ENCODE peak calls at places on chromosomes 7 and 10, in seven cellular contexts. One of them, this sample, is unnamed.

GRCh38 chr7:146956323-146956722 is 839.7 kb downstream of the CNTNAP2 start:
- DNase-seq in HepG2: no peak
- DNase-seq in IMR-90: no peak
- DNase-seq in A549: no peak
- DNase-seq in SK-N-SH: no peak
- DNase-seq in K562: no peak
- DNase-seq in H1: no peak
- DNase-seq in this sample: no peak

GRCh38 chr7:110797656-110798055 is 293.3 kb upstream of the LRRN3 start:
- DNase-seq in SK-N-SH: no peak
- DNase-seq in IMR-90: no peak
- DNase-seq in K562: no peak
- DNase-seq in HepG2: no peak
- DNase-seq in A549: no peak
- DNase-seq in H1: no peak
- DNase-seq in this sample: no peak

GRCh38 chr10:126270116-126270515 is 118.2 kb downstream of the ADAM12 start:
- DNase-seq in SK-N-SH: no peak
- DNase-seq in K562: no peak
- DNase-seq in H1: no peak
- DNase-seq in HepG2: no peak
- DNase-seq in A549: no peak
- DNase-seq in IMR-90: peak; percentile 84
- DNase-seq in this sample: no peak

GRCh38 chr7:29598607-29599006 is 35.0 kb downstream of the PRR15 start:
- DNase-seq in IMR-90: no peak
- DNase-seq in K562: no peak
- DNase-seq in H1: no peak
- DNase-seq in HepG2: no peak
- DNase-seq in A549: no peak
- DNase-seq in SK-N-SH: no peak
- DNase-seq in this sample: no peak

GRCh38 chr10:93993782-93994668 is at the start of gene PLCE1:
- DNase-seq in H1: peak; percentile 62
- DNase-seq in K562: peak; percentile 64
- DNase-seq in A549: peak; percentile 71
- DNase-seq in IMR-90: peak; percentile 19
- DNase-seq in HepG2: no peak
- DNase-seq in SK-N-SH: peak; percentile 88
- DNase-seq in this sample: no peak

GRCh38 chr10:48251152-48251524 is 23.4 kb downstream of the FRMPD2 start:
- DNase-seq in K562: no peak
- DNase-seq in A549: no peak
- DNase-seq in IMR-90: no peak
- DNase-seq in H1: peak; percentile 37
- DNase-seq in HepG2: peak; percentile 4
- DNase-seq in SK-N-SH: no peak
- DNase-seq in this sample: no peak

GRCh38 chr10:17802966-17803365 is 6.2 kb upstream of the MRC1 start:
- DNase-seq in SK-N-SH: no peak
- DNase-seq in K562: no peak
- DNase-seq in HepG2: no peak
- DNase-seq in A549: no peak
- DNase-seq in H1: no peak
- DNase-seq in IMR-90: peak; percentile 8
- DNase-seq in this sample: no peak

GRCh38 chr7:156334636-156335035 is 305.9 kb upstream of the RNF32 start:
- DNase-seq in H1: no peak
- DNase-seq in K562: no peak
- DNase-seq in IMR-90: no peak
- DNase-seq in A549: no peak
- DNase-seq in SK-N-SH: no peak
- DNase-seq in HepG2: no peak
- DNase-seq in this sample: no peak

GRCh38 chr10:119378737-119379067 is 163.8 kb downstream of the RGS10 start:
- DNase-seq in HepG2: no peak
- DNase-seq in A549: no peak
- DNase-seq in SK-N-SH: no peak
- DNase-seq in K562: peak; percentile 67
- DNase-seq in H1: no peak
- DNase-seq in IMR-90: no peak
- DNase-seq in this sample: no peak

GRCh38 chr10:25522946-25523608 is 348.3 kb downstream of the GPR158 start:
- DNase-seq in HepG2: no peak
- DNase-seq in H1: peak; percentile 85
- DNase-seq in A549: no peak
- DNase-seq in SK-N-SH: peak; percentile 30
- DNase-seq in K562: peak; percentile 19
- DNase-seq in IMR-90: no peak
- DNase-seq in this sample: no peak

GRCh38 chr7:101487753-101488152 is 125.1 kb downstream of the COL26A1 start:
- DNase-seq in IMR-90: no peak
- DNase-seq in A549: no peak
- DNase-seq in HepG2: no peak
- DNase-seq in K562: no peak
- DNase-seq in H1: no peak
- DNase-seq in SK-N-SH: no peak
- DNase-seq in this sample: no peak

GRCh38 chr7:68216046-68216445 is 1219.4 kb downstream of the TYW1 start:
- DNase-seq in HepG2: no peak
- DNase-seq in K562: no peak
- DNase-seq in A549: no peak
- DNase-seq in H1: no peak
- DNase-seq in SK-N-SH: no peak
- DNase-seq in IMR-90: no peak
- DNase-seq in this sample: no peak

GRCh38 chr7:130127404-130128395 is 57.4 kb downstream of the KLHDC10 start:
- DNase-seq in IMR-90: peak; percentile 44
- DNase-seq in HepG2: no peak
- DNase-seq in H1: no peak
- DNase-seq in A549: no peak
- DNase-seq in SK-N-SH: no peak
- DNase-seq in K562: no peak
- DNase-seq in this sample: no peak

GRCh38 chr10:73925539-73925938 is 14.6 kb downstream of the PLAU start:
- DNase-seq in H1: no peak
- DNase-seq in HepG2: no peak
- DNase-seq in A549: no peak
- DNase-seq in IMR-90: no peak
- DNase-seq in K562: no peak
- DNase-seq in SK-N-SH: no peak
- DNase-seq in this sample: no peak

GRCh38 chr7:54796853-54797252 is 37.8 kb upstream of the SEC61G start:
- DNase-seq in IMR-90: no peak
- DNase-seq in HepG2: no peak
- DNase-seq in SK-N-SH: no peak
- DNase-seq in A549: no peak
- DNase-seq in H1: no peak
- DNase-seq in K562: no peak
- DNase-seq in this sample: no peak

GRCh38 chr10:125023269-125023668 is 81.3 kb downstream of the ZRANB1 start:
- DNase-seq in H1: no peak
- DNase-seq in A549: no peak
- DNase-seq in SK-N-SH: peak; percentile 90
- DNase-seq in IMR-90: no peak
- DNase-seq in K562: no peak
- DNase-seq in HepG2: peak; percentile 10
- DNase-seq in this sample: no peak

GRCh38 chr7:90858546-90858945 is 262.4 kb downstream of the CDK14 start:
- DNase-seq in HepG2: no peak
- DNase-seq in K562: no peak
- DNase-seq in A549: no peak
- DNase-seq in SK-N-SH: no peak
- DNase-seq in H1: no peak
- DNase-seq in IMR-90: no peak
- DNase-seq in this sample: peak; percentile 27

GRCh38 chr7:158265743-158266080 is 321.9 kb downstream of the PTPRN2 start:
- DNase-seq in H1: no peak
- DNase-seq in A549: no peak
- DNase-seq in SK-N-SH: no peak
- DNase-seq in IMR-90: no peak
- DNase-seq in K562: no peak
- DNase-seq in HepG2: no peak
- DNase-seq in this sample: no peak

GRCh38 chr7:360454-361100 is 70.6 kb downstream of the FOXL3 start:
- DNase-seq in K562: no peak
- DNase-seq in IMR-90: no peak
- DNase-seq in SK-N-SH: no peak
- DNase-seq in A549: no peak
- DNase-seq in HepG2: no peak
- DNase-seq in H1: no peak
- DNase-seq in this sample: no peak

GRCh38 chr7:92835140-92835850 is 1.1 kb downstream of the CDK6 start:
- DNase-seq in IMR-90: peak; percentile 74
- DNase-seq in A549: peak; percentile 48
- DNase-seq in HepG2: peak; percentile 87
- DNase-seq in K562: peak; percentile 68
- DNase-seq in SK-N-SH: peak; percentile 66
- DNase-seq in H1: no peak
- DNase-seq in this sample: no peak

GRCh38 chr10:62585211-62585758 is 211.1 kb downstream of the ZNF365 start:
- DNase-seq in SK-N-SH: no peak
- DNase-seq in H1: no peak
- DNase-seq in HepG2: no peak
- DNase-seq in A549: no peak
- DNase-seq in IMR-90: peak; percentile 3
- DNase-seq in K562: no peak
- DNase-seq in this sample: no peak

GRCh38 chr10:122213766-122214165 is 57.3 kb upstream of the BTBD16 start:
- DNase-seq in SK-N-SH: peak; percentile 78
- DNase-seq in H1: no peak
- DNase-seq in A549: no peak
- DNase-seq in K562: no peak
- DNase-seq in HepG2: no peak
- DNase-seq in IMR-90: no peak
- DNase-seq in this sample: no peak

GRCh38 chr10:88198023-88198422 is 334.6 kb downstream of the PTEN start:
- DNase-seq in IMR-90: no peak
- DNase-seq in H1: no peak
- DNase-seq in HepG2: no peak
- DNase-seq in A549: no peak
- DNase-seq in SK-N-SH: no peak
- DNase-seq in K562: no peak
- DNase-seq in this sample: no peak

GRCh38 chr10:132849546-132850031 is 63.6 kb upstream of the NKX6-2 start:
- DNase-seq in H1: no peak
- DNase-seq in SK-N-SH: no peak
- DNase-seq in IMR-90: no peak
- DNase-seq in A549: no peak
- DNase-seq in HepG2: no peak
- DNase-seq in K562: no peak
- DNase-seq in this sample: no peak

GRCh38 chr10:132847416-132847777 is 61.5 kb upstream of the NKX6-2 start:
- DNase-seq in A549: no peak
- DNase-seq in HepG2: no peak
- DNase-seq in SK-N-SH: peak; percentile 21
- DNase-seq in H1: no peak
- DNase-seq in K562: no peak
- DNase-seq in IMR-90: no peak
- DNase-seq in this sample: no peak

GRCh38 chr10:132847856-132848255 is 61.9 kb upstream of the NKX6-2 start:
- DNase-seq in A549: no peak
- DNase-seq in IMR-90: no peak
- DNase-seq in HepG2: no peak
- DNase-seq in SK-N-SH: peak; percentile 28
- DNase-seq in K562: no peak
- DNase-seq in H1: no peak
- DNase-seq in this sample: no peak

GRCh38 chr10:132848951-132849545 is 63.1 kb upstream of the NKX6-2 start:
- DNase-seq in HepG2: no peak
- DNase-seq in H1: no peak
- DNase-seq in IMR-90: no peak
- DNase-seq in SK-N-SH: no peak
- DNase-seq in A549: no peak
- DNase-seq in K562: no peak
- DNase-seq in this sample: no peak

DNA sequence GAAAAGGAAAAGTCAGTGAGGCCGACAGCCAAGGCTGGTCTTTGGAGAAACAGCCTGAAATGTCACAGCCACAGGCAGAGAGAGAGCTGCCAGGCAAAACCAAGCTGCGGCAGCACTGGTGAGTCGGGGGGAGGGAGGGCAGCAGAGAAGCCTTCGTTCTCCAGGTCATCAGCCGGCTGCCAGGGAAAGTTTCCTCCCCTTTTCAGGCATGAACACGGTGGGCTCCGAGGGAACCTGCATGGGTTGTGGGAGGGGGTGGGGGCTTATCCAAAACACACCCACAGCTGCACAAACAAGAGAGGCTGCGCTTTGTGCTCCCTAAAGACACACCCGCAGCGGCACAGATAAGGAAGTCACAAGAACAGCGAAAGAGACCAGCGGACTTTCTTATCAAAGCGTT is 62.4 kb upstream of the NKX6-2 start:
- DNase-seq in A549: no peak
- DNase-seq in SK-N-SH: peak; percentile 54
- DNase-seq in H1: no peak
- DNase-seq in K562: no peak
- DNase-seq in IMR-90: no peak
- DNase-seq in HepG2: no peak
- DNase-seq in this sample: no peak
- TF ChIP-seq RFX5 in A549: no peak
- TF ChIP-seq RFX5 in SK-N-SH: no peak
- TF ChIP-seq RFX5 in H1: no peak
- TF ChIP-seq RFX5 in K562: no peak
- TF ChIP-seq RFX5 in IMR-90: no peak
- TF ChIP-seq RFX5 in HepG2: no peak
- TF ChIP-seq RFX5 in this sample: no peak

GRCh38 chr7:106914018-106914607 is 49.0 kb downstream of the PIK3CG start:
- DNase-seq in IMR-90: no peak
- DNase-seq in A549: no peak
- DNase-seq in K562: no peak
- DNase-seq in HepG2: no peak
- DNase-seq in H1: no peak
- DNase-seq in SK-N-SH: no peak
- DNase-seq in this sample: no peak
- TF ChIP-seq RFX5 in IMR-90: no peak
- TF ChIP-seq RFX5 in A549: no peak
- TF ChIP-seq RFX5 in K562: no peak
- TF ChIP-seq RFX5 in HepG2: no peak
- TF ChIP-seq RFX5 in H1: no peak
- TF ChIP-seq RFX5 in SK-N-SH: no peak
- TF ChIP-seq RFX5 in this sample: no peak

GRCh38 chr7:80288175-80289122 is 153.8 kb downstream of the GNAI1 start:
- DNase-seq in A549: no peak
- DNase-seq in HepG2: peak; percentile 15
- DNase-seq in H1: no peak
- DNase-seq in SK-N-SH: no peak
- DNase-seq in IMR-90: peak; percentile 84
- DNase-seq in K562: no peak
- DNase-seq in this sample: no peak

GRCh38 chr7:80298201-80298600 is 163.6 kb downstream of the GNAI1 start:
- DNase-seq in IMR-90: peak; percentile 26
- DNase-seq in HepG2: no peak
- DNase-seq in K562: no peak
- DNase-seq in A549: no peak
- DNase-seq in SK-N-SH: no peak
- DNase-seq in H1: no peak
- DNase-seq in this sample: no peak

GRCh38 chr7:80294321-80294720 is 159.7 kb downstream of the GNAI1 start:
- DNase-seq in A549: no peak
- DNase-seq in K562: no peak
- DNase-seq in H1: no peak
- DNase-seq in SK-N-SH: no peak
- DNase-seq in HepG2: no peak
- DNase-seq in IMR-90: peak; percentile 74
- DNase-seq in this sample: no peak
- TF ChIP-seq RFX5 in A549: no peak
- TF ChIP-seq RFX5 in K562: no peak
- TF ChIP-seq RFX5 in H1: no peak
- TF ChIP-seq RFX5 in SK-N-SH: no peak
- TF ChIP-seq RFX5 in HepG2: no peak
- TF ChIP-seq RFX5 in IMR-90: no peak
- TF ChIP-seq RFX5 in this sample: no peak

GRCh38 chr7:42198296-42198695 is 38.7 kb downstream of the GLI3 start:
- DNase-seq in IMR-90: no peak
- DNase-seq in SK-N-SH: no peak
- DNase-seq in A549: no peak
- DNase-seq in K562: no peak
- DNase-seq in H1: no peak
- DNase-seq in HepG2: no peak
- DNase-seq in this sample: no peak
- TF ChIP-seq RFX5 in IMR-90: no peak
- TF ChIP-seq RFX5 in SK-N-SH: no peak
- TF ChIP-seq RFX5 in A549: no peak
- TF ChIP-seq RFX5 in K562: no peak
- TF ChIP-seq RFX5 in H1: no peak
- TF ChIP-seq RFX5 in HepG2: no peak
- TF ChIP-seq RFX5 in this sample: no peak

This sample was measured in GM12878.